ENCODE peak calls at places on chromosomes 16 and 17, in four cellular contexts. M is dorsolateral prefrontal cortex, G is choroid plexus epithelial cell, E is cardiac muscle cell. K is an unnamed sample.

GRCh38 chr16:75486014-75486404 is 9.2 kb downstream of the CHST6 start:
- DNase-seq in M (no peak), G (no peak), E (no peak), K (no peak)

GRCh38 chr17:45261577-45262515 is at the start of gene SPATA32:
- DNase-seq in M (peak), G (peak), E (peak), K (no peak)

GRCh38 chr17:77875051-77875780 is 83.3 kb upstream of the TNRC6C start:
- DNase-seq in M (no peak), G (peak), E (peak), K (peak)

GRCh38 chr17:36817483-36818048 is 119.7 kb upstream of the LHX1 start:
- DNase-seq in M (no peak), G (no peak), E (no peak), K (no peak)

GRCh38 chr16:84380405-84380804 is 12.1 kb downstream of the ATP2C2 start:
- DNase-seq in M (no peak), G (no peak), E (no peak), K (no peak)

GRCh38 chr16:71637398-71637797 is 11.4 kb downstream of the MARVELD3 start:
- DNase-seq in M (no peak), G (peak), E (peak), K (peak)

GRCh38 chr16:68644715-68645493 is at the start of gene CDH3:
- DNase-seq in M (peak), G (no peak), E (peak), K (no peak)

GRCh38 chr17:50601789-50602375 is 32.8 kb upstream of the ABCC3 start:
- DNase-seq in M (no peak), G (no peak), E (no peak), K (no peak)

GRCh38 chr17:71085238-71086033 is 916.1 kb downstream of the KCNJ2 start:
- DNase-seq in M (no peak), G (no peak), E (peak), K (no peak)

GRCh38 chr16:88922114-88922825 is 54.7 kb downstream of the CBFA2T3 start:
- DNase-seq in M (no peak), G (peak), E (peak), K (peak)

GRCh38 chr16:80580109-80580832 is 39.5 kb downstream of the DYNLRB2 start:
- DNase-seq in M (no peak), G (peak), E (peak), K (peak)

GRCh38 chr17:44898768-44899073 is 524 bp downstream of the EFTUD2 start:
- DNase-seq in M (no peak), G (peak), E (peak), K (no peak)

GRCh38 chr16:50354082-50354481 is 14.7 kb downstream of the BRD7 start:
- DNase-seq in M (no peak), G (no peak), E (no peak), K (no peak)

GRCh38 chr16:50351952-50352351 is 16.8 kb downstream of the BRD7 start:
- DNase-seq in M (no peak), G (no peak), E (no peak), K (no peak)

GRCh38 chr16:50351116-50351515 is 17.7 kb downstream of the BRD7 start:
- DNase-seq in M (no peak), G (no peak), E (no peak), K (no peak)

GRCh38 chr16:50359626-50360025 is 9.2 kb downstream of the BRD7 start:
- DNase-seq in M (no peak), G (no peak), E (no peak), K (no peak)

GRCh38 chr16:50354629-50355456 is 13.9 kb downstream of the BRD7 start:
- DNase-seq in M (no peak), G (peak), E (peak), K (no peak)
- TF ChIP-seq CTCF in M (peak), G (peak), E (peak), K (peak)

DNA sequence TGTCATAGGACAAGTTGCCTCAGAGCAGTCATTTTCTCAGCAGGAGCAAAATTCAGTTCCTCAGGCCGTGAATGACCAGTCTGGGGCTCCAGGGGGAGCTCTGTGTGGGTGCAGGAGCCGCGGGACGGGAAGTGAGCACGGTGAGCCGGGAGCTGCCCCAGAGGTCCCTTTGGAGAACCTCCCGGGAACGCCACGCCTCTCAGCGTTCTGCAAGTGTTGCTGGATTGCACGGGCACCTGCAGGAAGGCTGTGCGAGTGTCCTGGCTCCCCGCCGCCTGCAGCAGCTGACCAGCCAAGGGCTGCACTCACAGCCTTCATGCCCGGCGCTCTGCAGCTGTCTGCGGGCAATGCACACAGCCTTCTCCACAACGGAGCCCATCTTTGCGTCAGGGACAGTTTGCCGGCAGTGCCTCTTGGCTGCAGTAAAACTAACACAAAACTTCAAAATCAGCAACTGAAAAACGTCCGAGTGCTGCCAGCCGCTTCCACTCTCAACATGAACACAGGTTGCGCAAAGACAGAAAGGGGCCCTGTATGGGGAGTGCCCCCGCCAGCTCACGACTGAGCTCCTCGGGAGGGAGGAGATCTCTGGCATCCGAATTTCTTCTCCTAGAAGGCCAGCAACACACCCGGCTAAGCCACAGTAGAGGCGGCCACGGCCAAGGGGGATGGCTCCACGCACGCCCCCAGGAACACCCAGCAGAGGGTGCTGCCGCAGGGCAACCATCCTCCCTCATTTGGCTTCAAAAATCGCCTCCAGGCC is 16.0 kb downstream of the NDUFAF8 start:
- DNase-seq in M (peak), G (peak), E (peak), K (peak)
- H3K4me3 ChIP-seq in M (no peak), G (no peak), E (no peak), K (no peak)

DNA sequence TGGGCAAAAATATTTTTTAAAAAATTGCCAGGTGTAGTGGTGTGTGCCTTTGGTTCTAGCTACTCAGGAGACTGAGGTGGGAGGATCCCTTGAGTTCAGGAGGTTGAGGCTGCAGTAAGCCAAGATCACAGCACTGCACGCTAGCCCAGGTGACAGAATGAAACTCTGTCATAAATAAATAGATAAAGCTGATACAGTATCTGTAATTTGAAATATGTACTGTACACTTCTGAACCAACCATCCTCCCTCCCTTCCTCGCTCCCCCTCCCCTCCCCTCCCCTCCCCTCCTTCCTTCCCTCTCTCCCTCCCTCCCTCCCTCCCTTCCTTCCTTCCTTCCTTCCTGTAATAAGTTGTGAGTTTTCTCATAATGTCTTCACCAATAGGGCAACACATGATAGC is 208.4 kb upstream of the RBFOX1 start:
- DNase-seq in M (no peak), G (no peak), E (no peak), K (no peak)
- TF ChIP-seq CTCF in M (no peak), G (no peak), E (no peak), K (no peak)

GRCh38 chr16:3182608-3183444 is 5.2 kb upstream of the OR1F1 start:
- DNase-seq in M (no peak), G (peak), E (peak), K (peak)
- H3K4me3 ChIP-seq in M (no peak), G (peak), E (peak), K (peak)